ENCODE peak calls at places on chromosomes 2 and 18, in seven cellular contexts. One of them, this sample, is unnamed.

GRCh38 chr2:233201271-233202013 is 50.0 kb upstream of the ATG16L1 start:
- DNase-seq in fibroblast of villous mesenchyme: no peak
- DNase-seq in progenitor cell of endocrine pancreas: no peak
- DNase-seq in left cardiac atrium: no peak
- DNase-seq in stromal cell of bone marrow: no peak
- DNase-seq in hepatocyte: no peak
- DNase-seq in CD4-positive, alpha-beta T cell: no peak
- DNase-seq in this sample: no peak

GRCh38 chr2:42572297-42573081 is 4.1 kb downstream of the MTA3 start:
- DNase-seq in hepatocyte: no peak
- DNase-seq in left cardiac atrium: no peak
- DNase-seq in fibroblast of villous mesenchyme: no peak
- DNase-seq in progenitor cell of endocrine pancreas: no peak
- DNase-seq in stromal cell of bone marrow: no peak
- DNase-seq in CD4-positive, alpha-beta T cell: no peak
- DNase-seq in this sample: peak; percentile 3

GRCh38 chr2:214006601-214007000 is 404.3 kb upstream of the VWC2L start:
- DNase-seq in CD4-positive, alpha-beta T cell: no peak
- DNase-seq in hepatocyte: no peak
- DNase-seq in progenitor cell of endocrine pancreas: no peak
- DNase-seq in stromal cell of bone marrow: no peak
- DNase-seq in fibroblast of villous mesenchyme: peak; percentile 2
- DNase-seq in left cardiac atrium: no peak
- DNase-seq in this sample: peak; percentile 15

GRCh38 chr2:216555274-216555673 is 56.6 kb downstream of the RPL37A start:
- DNase-seq in fibroblast of villous mesenchyme: no peak
- DNase-seq in progenitor cell of endocrine pancreas: no peak
- DNase-seq in hepatocyte: no peak
- DNase-seq in stromal cell of bone marrow: no peak
- DNase-seq in CD4-positive, alpha-beta T cell: no peak
- DNase-seq in left cardiac atrium: peak; percentile 56
- DNase-seq in this sample: peak; percentile 31

GRCh38 chr2:146992057-146992456 is 852.8 kb upstream of the ACVR2A start:
- DNase-seq in progenitor cell of endocrine pancreas: no peak
- DNase-seq in CD4-positive, alpha-beta T cell: no peak
- DNase-seq in left cardiac atrium: no peak
- DNase-seq in hepatocyte: no peak
- DNase-seq in stromal cell of bone marrow: no peak
- DNase-seq in fibroblast of villous mesenchyme: peak; percentile 23
- DNase-seq in this sample: peak; percentile 53

GRCh38 chr2:10480359-10480949 is 32.3 kb upstream of the ODC1 start:
- DNase-seq in progenitor cell of endocrine pancreas: no peak
- DNase-seq in left cardiac atrium: no peak
- DNase-seq in hepatocyte: no peak
- DNase-seq in stromal cell of bone marrow: no peak
- DNase-seq in fibroblast of villous mesenchyme: no peak
- DNase-seq in CD4-positive, alpha-beta T cell: no peak
- DNase-seq in this sample: no peak

GRCh38 chr2:36587091-36587490 is 10.9 kb downstream of the FEZ2 start:
- DNase-seq in hepatocyte: no peak
- DNase-seq in stromal cell of bone marrow: peak; percentile 59
- DNase-seq in left cardiac atrium: no peak
- DNase-seq in CD4-positive, alpha-beta T cell: no peak
- DNase-seq in fibroblast of villous mesenchyme: no peak
- DNase-seq in progenitor cell of endocrine pancreas: no peak
- DNase-seq in this sample: no peak

GRCh38 chr2:38528008-38528442 is 74.7 kb downstream of the HNRNPLL start:
- DNase-seq in CD4-positive, alpha-beta T cell: no peak
- DNase-seq in hepatocyte: peak; percentile 55
- DNase-seq in fibroblast of villous mesenchyme: peak; percentile 45
- DNase-seq in left cardiac atrium: peak; percentile 62
- DNase-seq in stromal cell of bone marrow: peak; percentile 60
- DNase-seq in progenitor cell of endocrine pancreas: no peak
- DNase-seq in this sample: peak; percentile 52

GRCh38 chr18:75172299-75173124 is 36.4 kb downstream of the PTGR3 start:
- DNase-seq in fibroblast of villous mesenchyme: no peak
- DNase-seq in hepatocyte: no peak
- DNase-seq in progenitor cell of endocrine pancreas: no peak
- DNase-seq in stromal cell of bone marrow: no peak
- DNase-seq in CD4-positive, alpha-beta T cell: no peak
- DNase-seq in left cardiac atrium: no peak
- DNase-seq in this sample: no peak

GRCh38 chr2:61255580-61256437 is 93.8 kb downstream of the C2orf74 start:
- DNase-seq in CD4-positive, alpha-beta T cell: no peak
- DNase-seq in stromal cell of bone marrow: peak; percentile 30
- DNase-seq in left cardiac atrium: no peak
- DNase-seq in hepatocyte: no peak
- DNase-seq in progenitor cell of endocrine pancreas: no peak
- DNase-seq in fibroblast of villous mesenchyme: peak; percentile 78
- DNase-seq in this sample: peak; percentile 95

GRCh38 chr2:240139011-240139441 is 1.4 kb downstream of the OTOS start:
- DNase-seq in stromal cell of bone marrow: no peak
- DNase-seq in left cardiac atrium: peak; percentile 7
- DNase-seq in hepatocyte: no peak
- DNase-seq in CD4-positive, alpha-beta T cell: no peak
- DNase-seq in fibroblast of villous mesenchyme: no peak
- DNase-seq in progenitor cell of endocrine pancreas: no peak
- DNase-seq in this sample: no peak

GRCh38 chr2:46412010-46412409 is 67.4 kb upstream of the TMEM247 start:
- DNase-seq in stromal cell of bone marrow: no peak
- DNase-seq in hepatocyte: no peak
- DNase-seq in fibroblast of villous mesenchyme: no peak
- DNase-seq in CD4-positive, alpha-beta T cell: no peak
- DNase-seq in left cardiac atrium: no peak
- DNase-seq in progenitor cell of endocrine pancreas: no peak
- DNase-seq in this sample: no peak

GRCh38 chr2:205848601-205849000 is 166.3 kb downstream of the NRP2 start:
- DNase-seq in stromal cell of bone marrow: peak; percentile 34
- DNase-seq in CD4-positive, alpha-beta T cell: no peak
- DNase-seq in left cardiac atrium: no peak
- DNase-seq in progenitor cell of endocrine pancreas: no peak
- DNase-seq in fibroblast of villous mesenchyme: peak; percentile 88
- DNase-seq in hepatocyte: no peak
- DNase-seq in this sample: peak; percentile 96

GRCh38 chr2:164061129-164061746 is 325.4 kb upstream of the FIGN start:
- DNase-seq in CD4-positive, alpha-beta T cell: no peak
- DNase-seq in left cardiac atrium: peak; percentile 23
- DNase-seq in stromal cell of bone marrow: no peak
- DNase-seq in hepatocyte: peak; percentile 58
- DNase-seq in fibroblast of villous mesenchyme: peak; percentile 29
- DNase-seq in progenitor cell of endocrine pancreas: peak; percentile 18
- DNase-seq in this sample: peak; percentile 37

GRCh38 chr2:86675104-86675503 is 45.0 kb upstream of the RMND5A start:
- DNase-seq in fibroblast of villous mesenchyme: peak; percentile 14
- DNase-seq in progenitor cell of endocrine pancreas: no peak
- DNase-seq in left cardiac atrium: no peak
- DNase-seq in stromal cell of bone marrow: no peak
- DNase-seq in CD4-positive, alpha-beta T cell: no peak
- DNase-seq in hepatocyte: no peak
- DNase-seq in this sample: no peak

GRCh38 chr2:105698820-105699219 is 45.9 kb upstream of the NCK2 start:
- DNase-seq in left cardiac atrium: no peak
- DNase-seq in CD4-positive, alpha-beta T cell: no peak
- DNase-seq in progenitor cell of endocrine pancreas: no peak
- DNase-seq in hepatocyte: no peak
- DNase-seq in fibroblast of villous mesenchyme: no peak
- DNase-seq in stromal cell of bone marrow: no peak
- DNase-seq in this sample: no peak

GRCh38 chr2:46876741-46877384 is 38.7 kb downstream of the MCFD2 start:
- DNase-seq in hepatocyte: peak; percentile 68
- DNase-seq in progenitor cell of endocrine pancreas: no peak
- DNase-seq in CD4-positive, alpha-beta T cell: no peak
- DNase-seq in left cardiac atrium: peak; percentile 56
- DNase-seq in stromal cell of bone marrow: peak; percentile 77
- DNase-seq in fibroblast of villous mesenchyme: peak; percentile 85
- DNase-seq in this sample: peak; percentile 87

GRCh38 chr2:38268691-38269309 is 108.3 kb downstream of the ATL2 start:
- DNase-seq in progenitor cell of endocrine pancreas: no peak
- DNase-seq in hepatocyte: no peak
- DNase-seq in fibroblast of villous mesenchyme: peak; percentile 38
- DNase-seq in stromal cell of bone marrow: peak; percentile 91
- DNase-seq in left cardiac atrium: no peak
- DNase-seq in CD4-positive, alpha-beta T cell: no peak
- DNase-seq in this sample: peak; percentile 64

GRCh38 chr18:28814365-28814764 is 637.4 kb upstream of the CDH2 start:
- DNase-seq in progenitor cell of endocrine pancreas: no peak
- DNase-seq in hepatocyte: no peak
- DNase-seq in stromal cell of bone marrow: no peak
- DNase-seq in CD4-positive, alpha-beta T cell: no peak
- DNase-seq in fibroblast of villous mesenchyme: no peak
- DNase-seq in left cardiac atrium: no peak
- DNase-seq in this sample: no peak

GRCh38 chr18:49797995-49798394 is 15.3 kb downstream of the ACAA2 start:
- DNase-seq in stromal cell of bone marrow: no peak
- DNase-seq in fibroblast of villous mesenchyme: no peak
- DNase-seq in progenitor cell of endocrine pancreas: no peak
- DNase-seq in CD4-positive, alpha-beta T cell: no peak
- DNase-seq in left cardiac atrium: no peak
- DNase-seq in hepatocyte: no peak
- DNase-seq in this sample: no peak

GRCh38 chr2:71510196-71510807 is 56.9 kb downstream of the DYSF start:
- DNase-seq in progenitor cell of endocrine pancreas: peak; percentile 67
- DNase-seq in left cardiac atrium: peak; percentile 73
- DNase-seq in fibroblast of villous mesenchyme: peak; percentile 58
- DNase-seq in stromal cell of bone marrow: peak; percentile 24
- DNase-seq in hepatocyte: peak; percentile 80
- DNase-seq in CD4-positive, alpha-beta T cell: peak; percentile 70
- DNase-seq in this sample: peak; percentile 34

GRCh38 chr18:28176933-28177827 is at the start of gene CDH2:
- DNase-seq in CD4-positive, alpha-beta T cell: no peak
- DNase-seq in progenitor cell of endocrine pancreas: peak; percentile 60
- DNase-seq in fibroblast of villous mesenchyme: peak; percentile 88
- DNase-seq in left cardiac atrium: peak; percentile 55
- DNase-seq in stromal cell of bone marrow: peak; percentile 73
- DNase-seq in hepatocyte: peak; percentile 88
- DNase-seq in this sample: peak; percentile 90

This sample was measured in amniotic epithelial cell.